ENCODE peak calls at places on chromosomes 1 and 21, in four cellular contexts. W is A549, Q is K562, C is H1. D is an unnamed sample.
A peak's percentile ranks its signal among the peaks of the same experiment; 100 is the strongest.

GRCh38 chr1:38071530-38072266 is 25.1 kb upstream of the POU3F1 start:
- DNase-seq in W (peak; percentile 43), Q (peak; percentile 37), C (no peak), D (peak; percentile 17)

GRCh38 chr1:76289692-76290091 is 215.1 kb downstream of the ST6GALNAC3 start:
- DNase-seq in W (no peak), Q (no peak), C (no peak), D (no peak)

GRCh38 chr1:97482022-97482421 is 438.8 kb downstream of the DPYD start:
- DNase-seq in W (no peak), Q (no peak), C (no peak), D (no peak)

GRCh38 chr1:35533596-35533995 is 23.6 kb downstream of the KIAA0319L start:
- DNase-seq in W (no peak), Q (peak; percentile 53), C (no peak), D (no peak)

GRCh38 chr1:54421101-54421504 is 14.9 kb upstream of the SSBP3 start:
- DNase-seq in W (no peak), Q (no peak), C (no peak), D (no peak)

GRCh38 chr1:217273866-217274265 is 357.0 kb downstream of the GPATCH2 start:
- DNase-seq in W (no peak), Q (no peak), C (no peak), D (no peak)

GRCh38 chr1:32960342-32960741 is 4.3 kb downstream of the RNF19B start:
- DNase-seq in W (no peak), Q (no peak), C (no peak), D (no peak)

GRCh38 chr1:223776075-223776814 is 63.9 kb downstream of the CAPN2 start:
- DNase-seq in W (no peak), Q (peak; percentile 86), C (no peak), D (no peak)

GRCh38 chr1:92315766-92316413 is 17.0 kb downstream of the RPAP2 start:
- DNase-seq in W (no peak), Q (no peak), C (no peak), D (no peak)

GRCh38 chr1:107056426-107057196 is at the start of gene PRMT6:
- DNase-seq in W (no peak), Q (peak; percentile 91), C (peak; percentile 70), D (peak; percentile 64)

GRCh38 chr1:97996880-97997279 is 76.0 kb upstream of the DPYD start:
- DNase-seq in W (no peak), Q (no peak), C (no peak), D (no peak)

GRCh38 chr1:201883786-201884185 is 4.9 kb upstream of the SHISA4 start:
- DNase-seq in W (no peak), Q (peak; percentile 69), C (no peak), D (peak; percentile 42)

GRCh38 chr1:17588048-17588781 is 48.7 kb downstream of the ARHGEF10L start:
- DNase-seq in W (no peak), Q (no peak), C (no peak), D (peak; percentile 96)

GRCh38 chr1:9061949-9062555 is 7.4 kb downstream of the SLC2A5 start:
- DNase-seq in W (no peak), Q (no peak), C (no peak), D (no peak)

GRCh38 chr1:234617986-234618725 is 8.2 kb upstream of the IRF2BP2 start:
- DNase-seq in W (no peak), Q (no peak), C (no peak), D (peak; percentile 79)

GRCh38 chr21:33015091-33015490 is 10.6 kb upstream of the OLIG2 start:
- DNase-seq in W (no peak), Q (no peak), C (no peak), D (no peak)

GRCh38 chr1:2303016-2303775 is 75.1 kb downstream of the SKI start:
- DNase-seq in W (no peak), Q (no peak), C (no peak), D (no peak)

GRCh38 chr1:162040657-162041056 is 17.0 kb upstream of the OLFML2B start:
- DNase-seq in W (no peak), Q (peak; percentile 13), C (no peak), D (peak; percentile 12)

GRCh38 chr21:45827881-45828579 is 153.5 kb upstream of the COL6A1 start:
- DNase-seq in W (no peak), Q (no peak), C (no peak), D (no peak)

GRCh38 chr21:33266784-33267135 is 593 bp downstream of the IL10RB start:
- DNase-seq in W (no peak), Q (no peak), C (no peak), D (no peak)

GRCh38 chr1:44735992-44736391 is 3.6 kb upstream of the KIF2C start:
- DNase-seq in W (no peak), Q (no peak), C (no peak), D (no peak)

GRCh38 chr1:55053265-55053954 is 14.1 kb downstream of the PCSK9 start:
- DNase-seq in W (no peak), Q (no peak), C (no peak), D (peak; percentile 42)

GRCh38 chr21:42461185-42461520 is 34.9 kb downstream of the RSPH1 start:
- DNase-seq in W (no peak), Q (no peak), C (no peak), D (no peak)

GRCh38 chr1:221611930-221612777 is 129.7 kb downstream of the DUSP10 start:
- DNase-seq in W (peak; percentile 50), Q (peak; percentile 61), C (no peak), D (no peak)

GRCh38 chr1:214224605-214225354 is 56.2 kb upstream of the SMYD2 start:
- DNase-seq in W (no peak), Q (no peak), C (peak; percentile 13), D (no peak)

GRCh38 chr1:245516178-245516829 is 361.5 kb downstream of the KIF26B start:
- DNase-seq in W (no peak), Q (peak; percentile 58), C (no peak), D (peak; percentile 22)

GRCh38 chr1:109501644-109502367 is 7.7 kb downstream of the AMIGO1 start:
- DNase-seq in W (no peak), Q (peak; percentile 71), C (no peak), D (no peak)

GRCh38 chr1:206907304-206907991 is 10.2 kb downstream of the IL24 start:
- DNase-seq in W (peak; percentile 34), Q (peak; percentile 87), C (no peak), D (peak; percentile 9)
- TF ChIP-seq PHF8 in W (no peak), Q (no peak), C (no peak), D (no peak)

GRCh38 chr1:188429385-188429784 is 1600.6 kb downstream of the PLA2G4A start:
- DNase-seq in W (no peak), Q (no peak), C (no peak), D (no peak)
- TF ChIP-seq PHF8 in W (no peak), Q (no peak), C (no peak), D (no peak)

DNA sequence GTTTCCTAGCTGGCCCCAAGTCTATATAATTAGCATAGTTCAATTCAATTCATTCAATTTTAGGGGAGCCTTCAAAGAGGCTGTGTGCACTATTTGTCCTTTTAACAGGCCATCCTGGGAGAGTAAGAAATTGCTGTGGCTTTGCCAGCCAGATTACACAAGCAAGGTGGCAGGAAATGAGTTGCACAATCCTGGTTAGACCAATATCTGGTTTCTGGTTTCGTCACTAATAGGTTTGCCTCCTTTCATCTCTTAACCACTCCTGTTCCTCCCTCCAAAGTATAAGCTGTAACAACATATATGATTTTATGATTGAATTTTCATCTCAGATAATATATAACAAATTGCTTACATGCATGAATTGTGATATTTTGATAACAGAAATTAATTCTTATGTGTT is 84.1 kb upstream of the NEGR1 start:
- DNase-seq in W (no peak), Q (no peak), C (no peak), D (peak; percentile 48)
- TF ChIP-seq PHF8 in W (no peak), Q (no peak), C (no peak), D (no peak)

DNA sequence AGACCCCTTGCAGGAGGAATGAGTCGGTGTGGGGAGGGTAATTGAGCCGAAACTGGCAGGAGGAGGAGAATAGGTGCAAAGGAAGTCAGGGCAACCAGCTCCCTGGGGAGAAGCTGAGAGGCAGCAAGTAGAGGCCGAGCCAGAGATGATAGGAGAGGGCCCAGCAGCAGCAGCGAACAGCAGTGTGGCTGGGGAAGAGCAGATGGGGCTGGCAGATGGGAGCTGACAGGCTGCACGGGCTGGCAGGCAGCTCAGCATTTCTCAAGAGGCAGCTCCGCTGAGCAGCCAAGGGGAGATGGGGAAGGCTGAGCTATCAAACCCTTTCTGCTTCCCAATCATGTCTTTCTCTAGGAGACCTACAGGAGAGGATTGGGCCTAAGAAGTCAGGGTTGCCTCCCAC is 158.2 kb downstream of the TRIM33 start:
- DNase-seq in W (no peak), Q (no peak), C (no peak), D (no peak)
- TF ChIP-seq PHF8 in W (no peak), Q (no peak), C (no peak), D (no peak)

GRCh38 chr1:111779546-111779945 is 23.8 kb downstream of the DDX20 start:
- DNase-seq in W (no peak), Q (no peak), C (no peak), D (no peak)

GRCh38 chr1:111776861-111777260 is 21.2 kb downstream of the DDX20 start:
- DNase-seq in W (no peak), Q (no peak), C (no peak), D (no peak)

GRCh38 chr1:111777301-111777700 is 21.6 kb downstream of the DDX20 start:
- DNase-seq in W (no peak), Q (no peak), C (no peak), D (no peak)

GRCh38 chr1:111778066-111778465 is 22.4 kb downstream of the DDX20 start:
- DNase-seq in W (no peak), Q (no peak), C (no peak), D (no peak)

DNA sequence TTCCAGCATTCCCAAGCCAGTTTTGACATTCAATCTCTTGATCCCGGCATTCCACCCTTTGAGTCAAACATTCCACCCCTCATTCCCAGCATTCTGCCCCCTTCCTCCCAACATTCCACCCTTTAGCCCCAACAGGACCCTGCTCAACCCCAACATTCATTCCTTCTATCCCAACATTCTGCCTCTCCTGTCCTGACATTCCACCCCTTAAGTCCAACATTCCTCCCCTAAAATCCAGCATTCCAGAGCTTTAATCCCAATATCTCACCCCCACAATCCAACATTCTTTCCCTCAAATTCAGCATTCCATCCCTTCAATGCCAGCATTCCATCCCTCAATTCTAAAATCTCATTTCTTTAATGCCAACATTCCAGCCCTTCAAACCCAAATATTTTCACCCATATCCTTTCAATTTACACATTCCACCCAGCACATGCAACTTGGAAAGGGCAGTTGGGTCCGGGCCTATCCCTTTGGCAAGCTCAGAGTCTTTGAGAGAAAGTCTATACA is 22.9 kb downstream of the DDX20 start:
- DNase-seq in W (no peak), Q (no peak), C (peak; percentile 25), D (peak; percentile 39)
- TF ChIP-seq PHF8 in W (no peak), Q (no peak), C (no peak), D (no peak)

D was measured in HepG2.